ENCODE peak calls at places on chromosomes 7 and 10, in five cellular contexts. R is amniotic stem cell; M is GM06990; I is stimulated activated CD4-positive, alpha-beta T cell treated with anti-CD3 and anti-CD28 coated beads, Interleukin-2, amount 100 ng/mL, for 48 hours; T is iPS-NIHi11. Z is an unnamed sample.

GRCh38 chr7:123209786-123210185 is 10.0 kb upstream of the SLC13A1 start:
- DNase-seq in I (no peak), T (no peak), R (no peak), M (no peak), Z (no peak)

GRCh38 chr10:24949616-24950015 is 2.8 kb downstream of the PRTFDC1 start:
- DNase-seq in T (no peak), M (no peak), I (no peak), R (no peak), Z (no peak)

GRCh38 chr10:70935631-70936030 is 47.3 kb upstream of the PCBD1 start:
- DNase-seq in R (no peak), T (no peak), I (no peak), M (no peak), Z (no peak)

GRCh38 chr10:25071227-25071626 is 54.8 kb downstream of the THNSL1 start:
- DNase-seq in I (no peak), R (no peak), M (no peak), T (no peak), Z (no peak)

GRCh38 chr10:7561216-7561893 is 105.4 kb downstream of the ITIH5 start:
- DNase-seq in M (no peak), R (no peak), I (no peak), T (peak), Z (no peak)

GRCh38 chr10:29130190-29130673 is 158.6 kb upstream of the LYZL1 start:
- DNase-seq in M (no peak), I (no peak), T (peak), R (no peak), Z (no peak)

GRCh38 chr7:135414850-135415439 is 95.0 kb downstream of the CNOT4 start:
- DNase-seq in M (no peak), R (peak), T (peak), I (peak), Z (no peak)

GRCh38 chr7:1056006-1056784 is 11.8 kb downstream of the GPR146 start:
- DNase-seq in M (no peak), R (no peak), I (no peak), T (no peak), Z (no peak)

GRCh38 chr7:29291723-29292591 is 97.4 kb downstream of the CHN2 start:
- DNase-seq in M (no peak), R (no peak), I (no peak), T (no peak), Z (no peak)

GRCh38 chr7:91089382-91089963 is 174.8 kb upstream of the FZD1 start:
- DNase-seq in M (no peak), R (peak), I (no peak), T (peak), Z (no peak)

GRCh38 chr10:23081156-23081833 is 14.1 kb upstream of the MSRB2 start:
- DNase-seq in M (no peak), T (no peak), I (no peak), R (no peak), Z (no peak)

GRCh38 chr7:112481833-112482669 is 1.3 kb downstream of the LSMEM1 start:
- DNase-seq in M (no peak), I (no peak), R (peak), T (no peak), Z (peak)

GRCh38 chr10:33746878-33747277 is 412.4 kb upstream of the NRP1 start:
- DNase-seq in R (no peak), M (no peak), I (no peak), T (no peak), Z (no peak)

Z was measured in occipital lobe.